ENCODE peak calls at places on chromosomes 16 and 17, in seven cellular contexts. One of them, this sample, is unnamed.

GRCh38 chr17:63487014-63487339 is 10.1 kb downstream of the ACE start:
- DNase-seq in A549: no peak
- DNase-seq in germinal center: no peak
- DNase-seq in AG10803: no peak
- DNase-seq in LoVo: no peak
- DNase-seq in head of caudate nucleus: no peak
- DNase-seq in stimulated activated CD8-positive, alpha-beta memory T cell treated with anti-CD3 and anti-CD28 coated beads, Interleukin-7, amount 100 ng/mL, for 24 hours: no peak
- DNase-seq in this sample: no peak

GRCh38 chr17:81966343-81967243 is 5.6 kb upstream of the NOTUM start:
- DNase-seq in A549: no peak
- DNase-seq in germinal center: no peak
- DNase-seq in AG10803: peak; percentile 66
- DNase-seq in LoVo: no peak
- DNase-seq in head of caudate nucleus: peak; percentile 68
- DNase-seq in stimulated activated CD8-positive, alpha-beta memory T cell treated with anti-CD3 and anti-CD28 coated beads, Interleukin-7, amount 100 ng/mL, for 24 hours: no peak
- DNase-seq in this sample: no peak

GRCh38 chr16:73321942-73322341 is 274.0 kb upstream of the ZFHX3 start:
- DNase-seq in A549: no peak
- DNase-seq in germinal center: no peak
- DNase-seq in AG10803: no peak
- DNase-seq in LoVo: no peak
- DNase-seq in head of caudate nucleus: no peak
- DNase-seq in stimulated activated CD8-positive, alpha-beta memory T cell treated with anti-CD3 and anti-CD28 coated beads, Interleukin-7, amount 100 ng/mL, for 24 hours: no peak
- DNase-seq in this sample: no peak

GRCh38 chr17:68909066-68909465 is 46.1 kb downstream of the ABCA8 start:
- DNase-seq in A549: peak; percentile 14
- DNase-seq in germinal center: no peak
- DNase-seq in AG10803: peak; percentile 97
- DNase-seq in LoVo: peak; percentile 49
- DNase-seq in head of caudate nucleus: peak; percentile 68
- DNase-seq in stimulated activated CD8-positive, alpha-beta memory T cell treated with anti-CD3 and anti-CD28 coated beads, Interleukin-7, amount 100 ng/mL, for 24 hours: no peak
- DNase-seq in this sample: no peak

GRCh38 chr17:80820331-80820730 is 171.3 kb upstream of the CHMP6 start:
- DNase-seq in A549: no peak
- DNase-seq in germinal center: no peak
- DNase-seq in AG10803: no peak
- DNase-seq in LoVo: no peak
- DNase-seq in head of caudate nucleus: no peak
- DNase-seq in stimulated activated CD8-positive, alpha-beta memory T cell treated with anti-CD3 and anti-CD28 coated beads, Interleukin-7, amount 100 ng/mL, for 24 hours: no peak
- DNase-seq in this sample: no peak

GRCh38 chr16:919658-920631 is 50.8 kb downstream of the LMF1 start:
- DNase-seq in A549: no peak
- DNase-seq in germinal center: no peak
- DNase-seq in AG10803: peak; percentile 74
- DNase-seq in LoVo: no peak
- DNase-seq in head of caudate nucleus: no peak
- DNase-seq in stimulated activated CD8-positive, alpha-beta memory T cell treated with anti-CD3 and anti-CD28 coated beads, Interleukin-7, amount 100 ng/mL, for 24 hours: no peak
- DNase-seq in this sample: no peak

GRCh38 chr16:27644165-27644564 is 94.2 kb downstream of the KATNIP start:
- DNase-seq in A549: no peak
- DNase-seq in germinal center: no peak
- DNase-seq in AG10803: no peak
- DNase-seq in LoVo: no peak
- DNase-seq in head of caudate nucleus: no peak
- DNase-seq in stimulated activated CD8-positive, alpha-beta memory T cell treated with anti-CD3 and anti-CD28 coated beads, Interleukin-7, amount 100 ng/mL, for 24 hours: no peak
- DNase-seq in this sample: no peak

GRCh38 chr16:54816471-54816870 is 114.2 kb upstream of the IRX5 start:
- DNase-seq in A549: no peak
- DNase-seq in germinal center: no peak
- DNase-seq in AG10803: no peak
- DNase-seq in LoVo: no peak
- DNase-seq in head of caudate nucleus: no peak
- DNase-seq in stimulated activated CD8-positive, alpha-beta memory T cell treated with anti-CD3 and anti-CD28 coated beads, Interleukin-7, amount 100 ng/mL, for 24 hours: no peak
- DNase-seq in this sample: no peak

GRCh38 chr17:81083125-81083765 is 48.3 kb downstream of the BAIAP2 start:
- DNase-seq in A549: no peak
- DNase-seq in germinal center: no peak
- DNase-seq in AG10803: no peak
- DNase-seq in LoVo: no peak
- DNase-seq in head of caudate nucleus: no peak
- DNase-seq in stimulated activated CD8-positive, alpha-beta memory T cell treated with anti-CD3 and anti-CD28 coated beads, Interleukin-7, amount 100 ng/mL, for 24 hours: no peak
- DNase-seq in this sample: no peak

GRCh38 chr17:77318021-77318420 is 177.3 kb downstream of the SEC14L1 start:
- DNase-seq in A549: no peak
- DNase-seq in germinal center: no peak
- DNase-seq in AG10803: no peak
- DNase-seq in LoVo: no peak
- DNase-seq in head of caudate nucleus: no peak
- DNase-seq in stimulated activated CD8-positive, alpha-beta memory T cell treated with anti-CD3 and anti-CD28 coated beads, Interleukin-7, amount 100 ng/mL, for 24 hours: no peak
- DNase-seq in this sample: no peak

GRCh38 chr17:10743316-10744009 is 13.6 kb upstream of the TMEM220 start:
- DNase-seq in A549: no peak
- DNase-seq in germinal center: no peak
- DNase-seq in AG10803: peak; percentile 70
- DNase-seq in LoVo: no peak
- DNase-seq in head of caudate nucleus: no peak
- DNase-seq in stimulated activated CD8-positive, alpha-beta memory T cell treated with anti-CD3 and anti-CD28 coated beads, Interleukin-7, amount 100 ng/mL, for 24 hours: no peak
- DNase-seq in this sample: no peak

GRCh38 chr17:76909971-76910760 is 42.0 kb downstream of the MGAT5B start:
- DNase-seq in A549: peak; percentile 46
- DNase-seq in germinal center: peak; percentile 39
- DNase-seq in AG10803: peak; percentile 17
- DNase-seq in LoVo: peak; percentile 26
- DNase-seq in head of caudate nucleus: peak; percentile 52
- DNase-seq in stimulated activated CD8-positive, alpha-beta memory T cell treated with anti-CD3 and anti-CD28 coated beads, Interleukin-7, amount 100 ng/mL, for 24 hours: no peak
- DNase-seq in this sample: peak; percentile 48

GRCh38 chr17:35892091-35892637 is 12.0 kb upstream of the CCL5 start:
- DNase-seq in A549: no peak
- DNase-seq in germinal center: no peak
- DNase-seq in AG10803: no peak
- DNase-seq in LoVo: no peak
- DNase-seq in head of caudate nucleus: no peak
- DNase-seq in stimulated activated CD8-positive, alpha-beta memory T cell treated with anti-CD3 and anti-CD28 coated beads, Interleukin-7, amount 100 ng/mL, for 24 hours: peak; percentile 41
- DNase-seq in this sample: no peak